ENCODE peak calls at places on chromosomes 16 and 17, in four cellular contexts. T is neural crest cell; W is stimulated activated CD8-positive, alpha-beta memory T cell treated with anti-CD3 and anti-CD28 coated beads, Interleukin-7, amount 100 ng/mL, for 1 hour; L is bronchial epithelial cell. F is an unnamed sample.

GRCh38 chr17:43576563-43577229 is 30.6 kb upstream of the ETV4 start:
- DNase-seq in T (peak; percentile 73), W (peak; percentile 18), L (peak; percentile 66), F (peak; percentile 93)

GRCh38 chr16:10620120-10620519 is 39.7 kb upstream of the EMP2 start:
- DNase-seq in T (no peak), W (no peak), L (no peak), F (no peak)

GRCh38 chr16:1152123-1152638 is 725 bp upstream of the CACNA1H start:
- DNase-seq in T (peak; percentile 32), W (no peak), L (no peak), F (no peak)

GRCh38 chr16:70253291-70254094 is 1.8 kb upstream of the EXOSC6 start:
- DNase-seq in T (peak; percentile 60), W (no peak), L (peak; percentile 33), F (peak; percentile 53)

GRCh38 chr16:252366-253337 is 18.0 kb downstream of the FAM234A start:
- DNase-seq in T (no peak), W (no peak), L (no peak), F (no peak)

GRCh38 chr17:51487947-51488346 is 227.6 kb downstream of the UTP18 start:
- DNase-seq in T (no peak), W (no peak), L (peak; percentile 17), F (peak; percentile 56)

GRCh38 chr16:66592814-66593213 is 11.7 kb upstream of the CMTM3 start:
- DNase-seq in T (no peak), W (no peak), L (no peak), F (no peak)

GRCh38 chr16:16915771-16916170 is 536.8 kb downstream of the NPIPA7 start:
- DNase-seq in T (no peak), W (no peak), L (no peak), F (no peak)

GRCh38 chr17:17141860-17142552 is 64.1 kb downstream of the PLD6 start:
- DNase-seq in T (peak; percentile 58), W (no peak), L (peak; percentile 40), F (no peak)

GRCh38 chr17:65088621-65089385 is 32.3 kb upstream of the GNA13 start:
- DNase-seq in T (no peak), W (no peak), L (peak; percentile 90), F (peak; percentile 80)

GRCh38 chr17:32870027-32870670 is 6.8 kb downstream of the MYO1D start:
- DNase-seq in T (no peak), W (no peak), L (no peak), F (no peak)

GRCh38 chr16:19859603-19860002 is 25.0 kb downstream of the GPRC5B start:
- DNase-seq in T (no peak), W (no peak), L (no peak), F (no peak)

GRCh38 chr16:83994087-83994486 is 26.0 kb downstream of the NECAB2 start:
- DNase-seq in T (no peak), W (no peak), L (peak; percentile 94), F (peak; percentile 61)

GRCh38 chr16:68972720-68973119 is 129.4 kb downstream of the TANGO6 start:
- DNase-seq in T (peak; percentile 7), W (no peak), L (peak; percentile 65), F (peak; percentile 51)

F was measured in PC-3.